ENCODE peak calls at places on chromosome 19, in seven cellular contexts. Z, Q, J, V, R, H and M are unnamed samples.

GRCh38 chr19:48319647-48320537 is 5.5 kb upstream of the EMP3 start:
- DNase-seq in Z (peak; percentile 83), Q (peak; percentile 75), J (peak; percentile 89), V (peak; percentile 88), R (peak; percentile 83), H (peak; percentile 87), M (no peak)

GRCh38 chr19:47239610-47240296 is 8.8 kb upstream of the BBC3 start:
- DNase-seq in Z (no peak), Q (peak; percentile 47), J (no peak), V (peak; percentile 78), R (no peak), H (no peak), M (peak; percentile 90)

GRCh38 chr19:36255316-36255715 is 40.4 kb downstream of the ZNF146 start:
- DNase-seq in Z (no peak), Q (no peak), J (no peak), V (no peak), R (no peak), H (no peak), M (no peak)

GRCh38 chr19:16394681-16395375 is 70.2 kb downstream of the KLF2 start:
- DNase-seq in Z (no peak), Q (peak; percentile 23), J (no peak), V (no peak), R (peak; percentile 64), H (no peak), M (no peak)

GRCh38 chr19:18496167-18496979 is 25.5 kb downstream of the ELL start:
- DNase-seq in Z (no peak), Q (peak; percentile 80), J (peak; percentile 33), V (no peak), R (peak; percentile 63), H (peak; percentile 95), M (no peak)

GRCh38 chr19:3196064-3196932 is 10.6 kb downstream of the NCLN start:
- DNase-seq in Z (no peak), Q (no peak), J (no peak), V (no peak), R (no peak), H (no peak), M (no peak)

GRCh38 chr19:9910625-9911024 is 25.7 kb downstream of the OLFM2 start:
- DNase-seq in Z (no peak), Q (no peak), J (no peak), V (no peak), R (no peak), H (no peak), M (no peak)

GRCh38 chr19:8638078-8638619 is 7.7 kb downstream of the NFILZ start:
- DNase-seq in Z (no peak), Q (peak; percentile 21), J (no peak), V (no peak), R (peak; percentile 75), H (no peak), M (no peak)

GRCh38 chr19:2654585-2654861 is 48.0 kb downstream of the GNG7 start:
- DNase-seq in Z (no peak), Q (no peak), J (no peak), V (no peak), R (no peak), H (no peak), M (no peak)

GRCh38 chr19:46478356-46478986 is 7.1 kb upstream of the PNMA8A start:
- DNase-seq in Z (no peak), Q (peak; percentile 80), J (peak; percentile 80), V (no peak), R (no peak), H (peak; percentile 90), M (no peak)

GRCh38 chr19:19599190-19599535 is 19.3 kb downstream of the PBX4 start:
- DNase-seq in Z (no peak), Q (no peak), J (no peak), V (no peak), R (no peak), H (no peak), M (no peak)

GRCh38 chr19:55958356-55958755 is 10.7 kb downstream of the NLRP8 start:
- DNase-seq in Z (no peak), Q (no peak), J (no peak), V (no peak), R (no peak), H (no peak), M (no peak)

GRCh38 chr19:6501740-6502648 is at the start of gene TUBB4A:
- DNase-seq in Z (no peak), Q (no peak), J (no peak), V (peak; percentile 61), R (no peak), H (no peak), M (no peak)

GRCh38 chr19:57280913-57281425 is 684 bp downstream of the ZNF460 start:
- DNase-seq in Z (no peak), Q (no peak), J (no peak), V (no peak), R (no peak), H (no peak), M (no peak)

GRCh38 chr19:19134687-19135158 is 3.6 kb downstream of the TMEM161A start:
- DNase-seq in Z (no peak), Q (no peak), J (peak; percentile 84), V (peak; percentile 86), R (peak; percentile 36), H (no peak), M (peak; percentile 44)

GRCh38 chr19:45340232-45340898 is at the start of gene KLC3:
- DNase-seq in Z (no peak), Q (no peak), J (peak; percentile 43), V (peak; percentile 68), R (peak; percentile 66), H (no peak), M (no peak)

GRCh38 chr19:6014551-6015135 is 36.7 kb upstream of the RANBP3 start:
- DNase-seq in Z (no peak), Q (no peak), J (no peak), V (no peak), R (no peak), H (no peak), M (no peak)

GRCh38 chr19:16637535-16637934 is 9.5 kb upstream of the MED26 start:
- DNase-seq in Z (no peak), Q (peak; percentile 27), J (peak; percentile 33), V (no peak), R (peak; percentile 35), H (peak; percentile 27), M (no peak)

GRCh38 chr19:55304279-55304978 is 20.6 kb downstream of the BRSK1 start:
- DNase-seq in Z (no peak), Q (no peak), J (peak; percentile 77), V (peak; percentile 80), R (peak; percentile 86), H (no peak), M (peak; percentile 67)

GRCh38 chr19:13334801-13335481 is 171.3 kb downstream of the CACNA1A start:
- DNase-seq in Z (no peak), Q (no peak), J (no peak), V (no peak), R (no peak), H (no peak), M (no peak)

GRCh38 chr19:49342291-49342721 is 7.1 kb downstream of the CD37 start:
- DNase-seq in Z (no peak), Q (no peak), J (no peak), V (no peak), R (no peak), H (no peak), M (no peak)

GRCh38 chr19:55457683-55458457 is 3.6 kb downstream of the ISOC2 start:
- DNase-seq in Z (no peak), Q (no peak), J (no peak), V (no peak), R (no peak), H (no peak), M (no peak)

GRCh38 chr19:55005684-55006488 is 32.2 kb downstream of the GP6 start:
- DNase-seq in Z (no peak), Q (no peak), J (peak; percentile 94), V (peak; percentile 83), R (peak; percentile 95), H (peak; percentile 18), M (no peak)

GRCh38 chr19:51327066-51327985 is 14.6 kb downstream of the VSIG10L start:
- DNase-seq in Z (peak; percentile 48), Q (peak; percentile 17), J (peak; percentile 82), V (peak; percentile 89), R (peak; percentile 21), H (peak; percentile 51), M (peak; percentile 38)

GRCh38 chr19:48006762-48007161 is 12.3 kb downstream of the ELSPBP1 start:
- DNase-seq in Z (no peak), Q (no peak), J (peak; percentile 50), V (peak; percentile 33), R (no peak), H (no peak), M (peak; percentile 61)

GRCh38 chr19:49591731-49592485 is 926 bp downstream of the PRR12 start:
- DNase-seq in Z (no peak), Q (peak; percentile 26), J (peak; percentile 85), V (peak; percentile 78), R (peak; percentile 57), H (peak; percentile 66), M (no peak)

GRCh38 chr19:10116866-10117616 is 2.7 kb downstream of the EIF3G start:
- DNase-seq in Z (no peak), Q (no peak), J (no peak), V (no peak), R (no peak), H (no peak), M (no peak)

GRCh38 chr19:7857727-7858701 is 16.2 kb downstream of the PRR36 start:
- DNase-seq in Z (peak; percentile 58), Q (no peak), J (peak; percentile 92), V (peak; percentile 94), R (no peak), H (peak; percentile 22), M (no peak)

GRCh38 chr19:1177322-1178114 is 3.5 kb upstream of the SBNO2 start:
- DNase-seq in Z (no peak), Q (peak; percentile 97), J (peak; percentile 65), V (no peak), R (peak; percentile 45), H (peak; percentile 91), M (no peak)
- H2BK120ac ChIP-seq in Z (no peak overlapping the region), Q (peak overlapping the region; percentile 96), J (no peak overlapping the region), V (no peak overlapping the region), R (peak overlapping the region; percentile 7), H (no peak overlapping the region), M (peak overlapping the region; percentile 64)

GRCh38 chr19:21693399-21693798 is 74.0 kb downstream of the ZNF100 start:
- DNase-seq in Z (no peak), Q (no peak), J (no peak), V (no peak), R (no peak), H (no peak), M (no peak)
- H2BK120ac ChIP-seq in Z (no peak overlapping the region), Q (no peak overlapping the region), J (no peak overlapping the region), V (no peak overlapping the region), R (no peak overlapping the region), H (no peak overlapping the region), M (no peak overlapping the region)

DNA sequence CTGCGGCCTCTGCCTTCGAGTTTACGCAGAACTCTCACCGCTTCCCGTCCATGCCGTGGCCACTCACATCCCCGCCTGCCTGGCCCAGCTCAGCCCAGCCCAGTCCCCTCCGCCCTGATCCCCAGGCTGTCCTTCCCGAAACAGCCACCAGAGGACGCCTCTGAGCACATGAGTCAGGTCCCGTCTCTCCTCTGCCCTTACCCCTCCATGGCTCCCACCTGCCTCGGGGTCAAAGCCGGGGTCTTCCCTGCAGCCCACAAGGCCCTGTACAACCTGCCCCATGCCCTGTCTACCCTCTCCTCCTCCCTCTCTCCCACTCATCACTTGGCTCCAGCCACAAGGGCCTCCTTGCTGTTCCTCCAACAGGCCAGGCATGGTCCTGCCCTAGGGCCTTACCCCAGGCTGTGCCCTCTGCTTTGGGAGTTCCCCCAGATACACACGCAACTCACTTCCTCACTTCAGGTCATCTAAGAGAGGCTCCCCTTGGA is 8.1 kb upstream of the SEMA6B start:
- DNase-seq in Z (peak; percentile 60), Q (peak; percentile 20), J (peak; percentile 76), V (peak; percentile 92), R (peak; percentile 84), H (peak; percentile 41), M (peak; percentile 66)
- H2BK120ac ChIP-seq in Z (no peak overlapping the region), Q (no peak overlapping the region), J (no peak overlapping the region), V (no peak overlapping the region), R (no peak overlapping the region), H (no peak overlapping the region), M (no peak overlapping the region)

GRCh38 chr19:11540642-11541041 is 2.0 kb downstream of the CNN1 start:
- DNase-seq in Z (no peak), Q (no peak), J (no peak), V (no peak), R (no peak), H (no peak), M (no peak)
- H2BK120ac ChIP-seq in Z (no peak overlapping the region), Q (peak overlapping the region; percentile 59), J (peak overlapping the region; percentile 3), V (no peak overlapping the region), R (peak overlapping the region; percentile 76), H (no peak overlapping the region), M (no peak overlapping the region)